ENCODE peak calls at places on chromosomes 2 and 18, in eight cellular contexts. One of them, this sample, is unnamed.
A peak's percentile ranks its signal among the peaks of the same experiment; 100 is the strongest.

GRCh38 chr2:204795156-204795555 is 249.9 kb downstream of the PARD3B start:
- DNase-seq in hypothalamus: no peak
- DNase-seq in pancreas: no peak
- DNase-seq in non-pigmented ciliary epithelial cell: no peak
- DNase-seq in kidney epithelial cell: no peak
- DNase-seq in stimulated activated CD8-positive, alpha-beta memory T cell treated with anti-CD3 and anti-CD28 coated beads, Interleukin-12 subunit alpha, Interleukin-12 subunit beta, amount 100 ng/mL, for 4 hours: no peak
- DNase-seq in T-helper 9 cell: no peak
- DNase-seq in bronchial epithelial cell: peak; percentile 39
- DNase-seq in this sample: no peak

GRCh38 chr2:232310189-232310588 is 68.4 kb upstream of the ALPP start:
- DNase-seq in T-helper 9 cell: no peak
- DNase-seq in kidney epithelial cell: no peak
- DNase-seq in hypothalamus: peak; percentile 16
- DNase-seq in bronchial epithelial cell: no peak
- DNase-seq in stimulated activated CD8-positive, alpha-beta memory T cell treated with anti-CD3 and anti-CD28 coated beads, Interleukin-12 subunit alpha, Interleukin-12 subunit beta, amount 100 ng/mL, for 4 hours: no peak
- DNase-seq in non-pigmented ciliary epithelial cell: no peak
- DNase-seq in pancreas: no peak
- DNase-seq in this sample: no peak

GRCh38 chr2:19848029-19848750 is 53.6 kb downstream of the TTC32 start:
- DNase-seq in T-helper 9 cell: no peak
- DNase-seq in kidney epithelial cell: no peak
- DNase-seq in non-pigmented ciliary epithelial cell: no peak
- DNase-seq in stimulated activated CD8-positive, alpha-beta memory T cell treated with anti-CD3 and anti-CD28 coated beads, Interleukin-12 subunit alpha, Interleukin-12 subunit beta, amount 100 ng/mL, for 4 hours: no peak
- DNase-seq in pancreas: no peak
- DNase-seq in bronchial epithelial cell: no peak
- DNase-seq in hypothalamus: no peak
- DNase-seq in this sample: no peak

GRCh38 chr18:55310044-55310676 is 277.8 kb downstream of the TCF4 start:
- DNase-seq in T-helper 9 cell: no peak
- DNase-seq in hypothalamus: no peak
- DNase-seq in non-pigmented ciliary epithelial cell: no peak
- DNase-seq in stimulated activated CD8-positive, alpha-beta memory T cell treated with anti-CD3 and anti-CD28 coated beads, Interleukin-12 subunit alpha, Interleukin-12 subunit beta, amount 100 ng/mL, for 4 hours: no peak
- DNase-seq in bronchial epithelial cell: no peak
- DNase-seq in pancreas: no peak
- DNase-seq in kidney epithelial cell: no peak
- DNase-seq in this sample: no peak

GRCh38 chr2:237996041-237996593 is 29.3 kb downstream of the UBE2F start:
- DNase-seq in T-helper 9 cell: no peak
- DNase-seq in pancreas: no peak
- DNase-seq in kidney epithelial cell: no peak
- DNase-seq in non-pigmented ciliary epithelial cell: peak; percentile 15
- DNase-seq in hypothalamus: no peak
- DNase-seq in stimulated activated CD8-positive, alpha-beta memory T cell treated with anti-CD3 and anti-CD28 coated beads, Interleukin-12 subunit alpha, Interleukin-12 subunit beta, amount 100 ng/mL, for 4 hours: no peak
- DNase-seq in bronchial epithelial cell: no peak
- DNase-seq in this sample: no peak

GRCh38 chr2:138572318-138572717 is 70.7 kb downstream of the SPOPL start:
- DNase-seq in hypothalamus: no peak
- DNase-seq in T-helper 9 cell: no peak
- DNase-seq in pancreas: no peak
- DNase-seq in stimulated activated CD8-positive, alpha-beta memory T cell treated with anti-CD3 and anti-CD28 coated beads, Interleukin-12 subunit alpha, Interleukin-12 subunit beta, amount 100 ng/mL, for 4 hours: no peak
- DNase-seq in bronchial epithelial cell: peak; percentile 10
- DNase-seq in non-pigmented ciliary epithelial cell: no peak
- DNase-seq in kidney epithelial cell: no peak
- DNase-seq in this sample: no peak

GRCh38 chr2:1746174-1747064 is 2.1 kb upstream of the PXDN start:
- DNase-seq in non-pigmented ciliary epithelial cell: no peak
- DNase-seq in bronchial epithelial cell: no peak
- DNase-seq in T-helper 9 cell: no peak
- DNase-seq in stimulated activated CD8-positive, alpha-beta memory T cell treated with anti-CD3 and anti-CD28 coated beads, Interleukin-12 subunit alpha, Interleukin-12 subunit beta, amount 100 ng/mL, for 4 hours: no peak
- DNase-seq in kidney epithelial cell: no peak
- DNase-seq in hypothalamus: no peak
- DNase-seq in pancreas: no peak
- DNase-seq in this sample: no peak

GRCh38 chr2:170873035-170873692 is 55.9 kb upstream of the GORASP2 start:
- DNase-seq in pancreas: peak; percentile 79
- DNase-seq in bronchial epithelial cell: peak; percentile 53
- DNase-seq in kidney epithelial cell: peak; percentile 32
- DNase-seq in non-pigmented ciliary epithelial cell: peak; percentile 36
- DNase-seq in T-helper 9 cell: peak; percentile 62
- DNase-seq in stimulated activated CD8-positive, alpha-beta memory T cell treated with anti-CD3 and anti-CD28 coated beads, Interleukin-12 subunit alpha, Interleukin-12 subunit beta, amount 100 ng/mL, for 4 hours: peak; percentile 43
- DNase-seq in hypothalamus: peak; percentile 69
- DNase-seq in this sample: no peak

GRCh38 chr2:66522591-66523379 is 87.9 kb downstream of the MEIS1 start:
- DNase-seq in pancreas: no peak
- DNase-seq in T-helper 9 cell: no peak
- DNase-seq in hypothalamus: no peak
- DNase-seq in non-pigmented ciliary epithelial cell: no peak
- DNase-seq in bronchial epithelial cell: no peak
- DNase-seq in kidney epithelial cell: no peak
- DNase-seq in stimulated activated CD8-positive, alpha-beta memory T cell treated with anti-CD3 and anti-CD28 coated beads, Interleukin-12 subunit alpha, Interleukin-12 subunit beta, amount 100 ng/mL, for 4 hours: no peak
- DNase-seq in this sample: no peak

GRCh38 chr2:180905002-180905401 is 75.4 kb upstream of the UBE2E3 start:
- DNase-seq in kidney epithelial cell: no peak
- DNase-seq in T-helper 9 cell: no peak
- DNase-seq in stimulated activated CD8-positive, alpha-beta memory T cell treated with anti-CD3 and anti-CD28 coated beads, Interleukin-12 subunit alpha, Interleukin-12 subunit beta, amount 100 ng/mL, for 4 hours: no peak
- DNase-seq in hypothalamus: no peak
- DNase-seq in non-pigmented ciliary epithelial cell: no peak
- DNase-seq in pancreas: no peak
- DNase-seq in bronchial epithelial cell: no peak
- DNase-seq in this sample: no peak

GRCh38 chr2:33135645-33136044 is 188.9 kb downstream of the LTBP1 start:
- DNase-seq in T-helper 9 cell: no peak
- DNase-seq in hypothalamus: no peak
- DNase-seq in bronchial epithelial cell: peak; percentile 10
- DNase-seq in kidney epithelial cell: no peak
- DNase-seq in pancreas: no peak
- DNase-seq in stimulated activated CD8-positive, alpha-beta memory T cell treated with anti-CD3 and anti-CD28 coated beads, Interleukin-12 subunit alpha, Interleukin-12 subunit beta, amount 100 ng/mL, for 4 hours: no peak
- DNase-seq in non-pigmented ciliary epithelial cell: no peak
- DNase-seq in this sample: no peak

GRCh38 chr2:111679202-111679601 is 204.8 kb downstream of the ANAPC1 start:
- DNase-seq in kidney epithelial cell: no peak
- DNase-seq in hypothalamus: no peak
- DNase-seq in non-pigmented ciliary epithelial cell: no peak
- DNase-seq in bronchial epithelial cell: no peak
- DNase-seq in stimulated activated CD8-positive, alpha-beta memory T cell treated with anti-CD3 and anti-CD28 coated beads, Interleukin-12 subunit alpha, Interleukin-12 subunit beta, amount 100 ng/mL, for 4 hours: no peak
- DNase-seq in T-helper 9 cell: no peak
- DNase-seq in pancreas: no peak
- DNase-seq in this sample: no peak

GRCh38 chr2:218295029-218295428 is 2.7 kb upstream of the TMBIM1 start:
- DNase-seq in T-helper 9 cell: no peak
- DNase-seq in bronchial epithelial cell: peak; percentile 89
- DNase-seq in stimulated activated CD8-positive, alpha-beta memory T cell treated with anti-CD3 and anti-CD28 coated beads, Interleukin-12 subunit alpha, Interleukin-12 subunit beta, amount 100 ng/mL, for 4 hours: no peak
- DNase-seq in hypothalamus: no peak
- DNase-seq in non-pigmented ciliary epithelial cell: no peak
- DNase-seq in pancreas: no peak
- DNase-seq in kidney epithelial cell: no peak
- DNase-seq in this sample: no peak

GRCh38 chr2:173079968-173080860 is 4.6 kb downstream of the MAP3K20 start:
- DNase-seq in pancreas: no peak
- DNase-seq in stimulated activated CD8-positive, alpha-beta memory T cell treated with anti-CD3 and anti-CD28 coated beads, Interleukin-12 subunit alpha, Interleukin-12 subunit beta, amount 100 ng/mL, for 4 hours: no peak
- DNase-seq in hypothalamus: no peak
- DNase-seq in non-pigmented ciliary epithelial cell: peak; percentile 92
- DNase-seq in T-helper 9 cell: no peak
- DNase-seq in bronchial epithelial cell: peak; percentile 91
- DNase-seq in kidney epithelial cell: no peak
- DNase-seq in this sample: peak; percentile 86

GRCh38 chr2:216683846-216684245 is 11.5 kb downstream of the IGFBP5 start:
- DNase-seq in bronchial epithelial cell: peak; percentile 96
- DNase-seq in non-pigmented ciliary epithelial cell: no peak
- DNase-seq in T-helper 9 cell: no peak
- DNase-seq in stimulated activated CD8-positive, alpha-beta memory T cell treated with anti-CD3 and anti-CD28 coated beads, Interleukin-12 subunit alpha, Interleukin-12 subunit beta, amount 100 ng/mL, for 4 hours: no peak
- DNase-seq in hypothalamus: no peak
- DNase-seq in kidney epithelial cell: no peak
- DNase-seq in pancreas: no peak
- DNase-seq in this sample: peak; percentile 86

GRCh38 chr18:79876497-79876896 is 75.0 kb downstream of the SLC66A2 start:
- DNase-seq in hypothalamus: no peak
- DNase-seq in kidney epithelial cell: no peak
- DNase-seq in stimulated activated CD8-positive, alpha-beta memory T cell treated with anti-CD3 and anti-CD28 coated beads, Interleukin-12 subunit alpha, Interleukin-12 subunit beta, amount 100 ng/mL, for 4 hours: no peak
- DNase-seq in T-helper 9 cell: no peak
- DNase-seq in bronchial epithelial cell: no peak
- DNase-seq in non-pigmented ciliary epithelial cell: no peak
- DNase-seq in pancreas: no peak
- DNase-seq in this sample: peak; percentile 22

This sample was measured in epithelial cell of prostate.